ENCODE peak calls at places on chromosomes 3 and 15, in eight cellular contexts. X is substantia nigra; H is pancreas; E is left ventricle myocardium inferior; F is kidney; I is CD4-positive, alpha-beta memory T cell; N is neuronal stem cell; P is uterus. K is an unnamed sample.

GRCh38 chr15:74653426-74654082 is 37.9 kb downstream of the CLK3 start:
- DNase-seq in X (no peak), H (no peak), E (no peak), F (no peak), I (no peak), N (no peak), P (no peak), K (no peak)

GRCh38 chr3:50687127-50687751 is 12.5 kb downstream of the DOCK3 start:
- DNase-seq in X (no peak), H (no peak), E (no peak), F (no peak), I (no peak), N (no peak), P (no peak), K (no peak)

GRCh38 chr15:93052090-93052892 is 36.7 kb downstream of the RGMA start:
- DNase-seq in X (no peak), H (no peak), E (no peak), F (no peak), I (no peak), N (no peak), P (no peak), K (peak; percentile 34)

GRCh38 chr3:173889522-173890055 is 492.0 kb downstream of the NLGN1 start:
- DNase-seq in X (no peak), H (no peak), E (no peak), F (no peak), I (no peak), N (no peak), P (no peak), K (no peak)

GRCh38 chr3:167876603-167877325 is 141.2 kb downstream of the SERPINI1 start:
- DNase-seq in X (no peak), H (no peak), E (no peak), F (no peak), I (no peak), N (no peak), P (no peak), K (no peak)

GRCh38 chr3:187986514-187986934 is 167.4 kb upstream of the LPP start:
- DNase-seq in X (no peak), H (no peak), E (no peak), F (no peak), I (peak; percentile 63), N (no peak), P (no peak), K (peak; percentile 42)

GRCh38 chr3:157718835-157719234 is 215.6 kb upstream of the VEPH1 start:
- DNase-seq in X (no peak), H (no peak), E (no peak), F (no peak), I (no peak), N (no peak), P (no peak), K (no peak)

GRCh38 chr3:27758083-27758482 is 36.0 kb upstream of the EOMES start:
- DNase-seq in X (no peak), H (no peak), E (no peak), F (no peak), I (no peak), N (no peak), P (no peak), K (no peak)

GRCh38 chr3:150118219-150118618 is 147.5 kb upstream of the PFN2 start:
- DNase-seq in X (no peak), H (no peak), E (no peak), F (no peak), I (no peak), N (no peak), P (no peak), K (no peak)

GRCh38 chr3:133254716-133255115 is 145.1 kb upstream of the BFSP2 start:
- DNase-seq in X (no peak), H (no peak), E (no peak), F (no peak), I (no peak), N (no peak), P (no peak), K (no peak)

GRCh38 chr15:79953951-79954444 is 17.0 kb downstream of the BCL2A1 start:
- DNase-seq in X (no peak), H (no peak), E (no peak), F (no peak), I (no peak), N (no peak), P (no peak), K (no peak)

GRCh38 chr3:17969244-17969643 is 226.8 kb upstream of the TBC1D5 start:
- DNase-seq in X (no peak), H (no peak), E (no peak), F (no peak), I (no peak), N (no peak), P (no peak), K (no peak)

GRCh38 chr3:32355892-32356291 is 35.8 kb upstream of the CMTM7 start:
- DNase-seq in X (no peak), H (no peak), E (no peak), F (no peak), I (no peak), N (no peak), P (no peak), K (no peak)

GRCh38 chr3:64166584-64167155 is 58.6 kb downstream of the PRICKLE2 start:
- DNase-seq in X (no peak), H (no peak), E (no peak), F (no peak), I (no peak), N (peak; percentile 39), P (no peak), K (no peak)

GRCh38 chr3:151346292-151346691 is 16.9 kb upstream of the P2RY13 start:
- DNase-seq in X (no peak), H (no peak), E (no peak), F (no peak), I (no peak), N (no peak), P (no peak), K (peak; percentile 82)
- H3K27ac ChIP-seq in X (no peak overlapping the region), H (no peak overlapping the region), E (peak overlapping the region; percentile 50), F (no peak overlapping the region), I (no peak overlapping the region), N (no peak overlapping the region), P (no peak overlapping the region), K (peak overlapping the region; percentile 84)

GRCh38 chr15:28125673-28126651 is 26.8 kb upstream of the OCA2 start:
- DNase-seq in X (no peak), H (no peak), E (no peak), F (no peak), I (no peak), N (peak; percentile 54), P (no peak), K (peak; percentile 16)

GRCh38 chr15:28124841-28125240 is 25.7 kb upstream of the OCA2 start:
- DNase-seq in X (no peak), H (no peak), E (no peak), F (no peak), I (no peak), N (no peak), P (no peak), K (no peak)

GRCh38 chr15:28123408-28124023 is 24.4 kb upstream of the OCA2 start:
- DNase-seq in X (peak; percentile 10), H (peak; percentile 79), E (peak; percentile 45), F (peak; percentile 85), I (no peak), N (peak; percentile 62), P (peak; percentile 27), K (peak; percentile 50)

GRCh38 chr15:28120359-28120640 is 21.2 kb upstream of the OCA2 start:
- DNase-seq in X (no peak), H (no peak), E (no peak), F (no peak), I (no peak), N (no peak), P (no peak), K (no peak)

GRCh38 chr15:28122038-28122949 is 23.2 kb upstream of the OCA2 start:
- DNase-seq in X (no peak), H (no peak), E (no peak), F (no peak), I (no peak), N (no peak), P (no peak), K (no peak)
- H3K27ac ChIP-seq in X (no peak overlapping the region), H (no peak overlapping the region), E (no peak overlapping the region), F (peak overlapping the region; percentile 4), I (no peak overlapping the region), N (no peak overlapping the region), P (no peak overlapping the region), K (no peak overlapping the region)

GRCh38 chr3:38126121-38126892 is 10.6 kb downstream of the ACAA1 start:
- DNase-seq in X (no peak), H (no peak), E (no peak), F (no peak), I (no peak), N (no peak), P (no peak), K (no peak)

GRCh38 chr3:38122712-38123290 is 14.1 kb downstream of the ACAA1 start:
- DNase-seq in X (no peak), H (no peak), E (no peak), F (no peak), I (no peak), N (no peak), P (no peak), K (no peak)

GRCh38 chr3:38124324-38125122 is 12.4 kb downstream of the ACAA1 start:
- DNase-seq in X (no peak), H (no peak), E (no peak), F (no peak), I (no peak), N (no peak), P (no peak), K (no peak)

GRCh38 chr3:38127611-38128302 is 9.2 kb downstream of the ACAA1 start:
- DNase-seq in X (no peak), H (no peak), E (no peak), F (no peak), I (no peak), N (no peak), P (no peak), K (no peak)

GRCh38 chr3:38125305-38126120 is 11.4 kb downstream of the ACAA1 start:
- DNase-seq in X (no peak), H (no peak), E (no peak), F (no peak), I (no peak), N (no peak), P (no peak), K (no peak)
- H3K27ac ChIP-seq in X (no peak overlapping the region), H (no peak overlapping the region), E (no peak overlapping the region), F (peak overlapping the region; percentile 14), I (no peak overlapping the region), N (no peak overlapping the region), P (no peak overlapping the region), K (no peak overlapping the region)

GRCh38 chr3:184350618-184351017 is 10.8 kb downstream of the CLCN2 start:
- DNase-seq in X (no peak), H (no peak), E (no peak), F (no peak), I (no peak), N (no peak), P (no peak), K (no peak)

GRCh38 chr3:184353546-184353941 is 7.9 kb downstream of the CLCN2 start:
- DNase-seq in X (no peak), H (no peak), E (no peak), F (peak; percentile 74), I (no peak), N (no peak), P (no peak), K (no peak)

GRCh38 chr3:184352897-184353545 is 8.4 kb downstream of the CLCN2 start:
- DNase-seq in X (no peak), H (no peak), E (no peak), F (no peak), I (no peak), N (no peak), P (no peak), K (no peak)

GRCh38 chr3:184351511-184352148 is 9.8 kb downstream of the CLCN2 start:
- DNase-seq in X (no peak), H (no peak), E (no peak), F (peak; percentile 13), I (no peak), N (no peak), P (no peak), K (no peak)

GRCh38 chr3:184352149-184352785 is 9.1 kb downstream of the CLCN2 start:
- DNase-seq in X (no peak), H (peak; percentile 78), E (no peak), F (no peak), I (no peak), N (no peak), P (no peak), K (no peak)
- H3K27ac ChIP-seq in X (no peak overlapping the region), H (peak overlapping the region; percentile 28), E (no peak overlapping the region), F (peak overlapping the region; percentile 38), I (no peak overlapping the region), N (no peak overlapping the region), P (no peak overlapping the region), K (no peak overlapping the region)